ENCODE peak calls at places on chromosome 14, in eight cellular contexts. D is HFFc6; B is activated CD4-positive, alpha-beta T cell treated with anti-CD3 and anti-CD28 coated beads, Interleukin-2, amount 50 U/mL, for 4 hours; V is HFF-Myc; T is stimulated activated CD4-positive, alpha-beta T cell treated with anti-CD3 and anti-CD28 coated beads, Interleukin-15, amount 100 ng/mL, for 24 hours; K is NCI-H1092; Z is CD4-positive, CD25-positive, alpha-beta regulatory T cell; R is fibroblast of the aortic adventitia. L is an unnamed sample.

GRCh38 chr14:101780390-101780789 is 18.9 kb downstream of the PPP2R5C start:
- DNase-seq in B (no peak), D (no peak), R (no peak), V (no peak), T (no peak), K (no peak), Z (no peak), L (peak)

GRCh38 chr14:103552011-103552797 is 10.3 kb downstream of the BAG5 start:
- DNase-seq in R (peak), B (no peak), Z (no peak), V (no peak), K (no peak), T (no peak), D (peak), L (no peak)

GRCh38 chr14:105616802-105617192 is 90.4 kb downstream of the TMEM121 start:
- DNase-seq in K (no peak), T (no peak), Z (no peak), D (no peak), V (no peak), B (no peak), R (no peak), L (no peak)

GRCh38 chr14:54589076-54589475 is 22.1 kb downstream of the SAMD4A start:
- DNase-seq in Z (no peak), D (no peak), V (no peak), K (no peak), B (no peak), T (no peak), R (no peak), L (no peak)

GRCh38 chr14:83559721-83560120 is 1970.2 kb upstream of the FLRT2 start:
- DNase-seq in Z (no peak), T (no peak), D (peak), V (no peak), R (no peak), K (no peak), B (no peak), L (no peak)

GRCh38 chr14:66508846-66509621 is 1.1 kb downstream of the GPHN start:
- DNase-seq in D (peak), V (no peak), Z (peak), K (peak), R (peak), T (peak), B (peak), L (peak)

GRCh38 chr14:35821546-35822411 is 4.4 kb upstream of the BRMS1L start:
- DNase-seq in V (peak), Z (peak), B (no peak), R (peak), K (no peak), T (peak), D (peak), L (no peak)

GRCh38 chr14:88669346-88669745 is 106.5 kb downstream of the ZC3H14 start:
- DNase-seq in T (no peak), D (no peak), B (no peak), K (no peak), R (no peak), V (no peak), Z (no peak), L (peak)

GRCh38 chr14:101200650-101201516 is 297.4 kb upstream of the RTL1 start:
- DNase-seq in R (no peak), T (no peak), V (no peak), K (no peak), B (no peak), D (no peak), Z (no peak), L (peak)

GRCh38 chr14:21219561-21220111 is 49.6 kb downstream of the HNRNPC start:
- DNase-seq in D (peak), B (no peak), T (no peak), V (peak), Z (no peak), R (no peak), K (no peak), L (no peak)

GRCh38 chr14:23555882-23556699 is at the start of gene THTPA:
- DNase-seq in Z (peak), K (peak), T (peak), R (peak), V (peak), B (peak), D (peak), L (peak)

GRCh38 chr14:106224694-106224971 is 698.2 kb downstream of the TMEM121 start:
- DNase-seq in T (peak), V (no peak), K (no peak), Z (no peak), D (no peak), R (no peak), B (no peak), L (no peak)

GRCh38 chr14:89282191-89282590 is 134.8 kb downstream of the FOXN3 start:
- DNase-seq in D (no peak), R (no peak), K (no peak), T (no peak), V (no peak), B (no peak), Z (no peak), L (no peak)

GRCh38 chr14:69880051-69880487 is 853 bp downstream of the SMOC1 start:
- DNase-seq in K (no peak), V (no peak), D (no peak), T (no peak), Z (no peak), R (no peak), B (no peak), L (peak)

GRCh38 chr14:28629328-28630004 is 137.1 kb upstream of the FOXG1 start:
- DNase-seq in B (no peak), D (no peak), Z (no peak), K (no peak), R (no peak), T (no peak), V (no peak), L (no peak)

GRCh38 chr14:59845245-59845644 is 25.3 kb downstream of the RTN1 start:
- DNase-seq in T (no peak), K (no peak), D (no peak), Z (no peak), B (no peak), V (no peak), R (no peak), L (no peak)

GRCh38 chr14:67187210-67187609 is 2.0 kb upstream of the GARIN2 start:
- DNase-seq in K (no peak), T (no peak), V (peak), Z (no peak), B (no peak), D (peak), R (peak), L (no peak)

GRCh38 chr14:90383731-90384542 is 12.9 kb upstream of the CALM1 start:
- DNase-seq in Z (peak), R (peak), B (peak), K (peak), D (peak), T (peak), V (no peak), L (peak)

GRCh38 chr14:93926873-93927571 is at the start of gene FAM181A:
- DNase-seq in D (no peak), T (no peak), R (no peak), B (no peak), K (no peak), V (no peak), Z (no peak), L (no peak)

GRCh38 chr14:90060965-90061848 is 587 bp upstream of the KCNK13 start:
- DNase-seq in Z (peak), K (no peak), R (no peak), T (peak), V (no peak), B (no peak), D (no peak), L (peak)

GRCh38 chr14:53011053-53011462 is 60.2 kb upstream of the FERMT2 start:
- DNase-seq in T (no peak), V (peak), R (peak), B (no peak), D (peak), K (no peak), Z (no peak), L (peak)

GRCh38 chr14:105385698-105386365 is 12.5 kb upstream of the TEX22 start:
- DNase-seq in D (no peak), B (no peak), K (no peak), R (no peak), Z (no peak), T (no peak), V (no peak), L (no peak)

GRCh38 chr14:78519863-78520262 is 349.7 kb downstream of the NRXN3 start:
- DNase-seq in Z (peak), V (peak), B (no peak), R (peak), T (peak), K (no peak), D (no peak), L (peak)

GRCh38 chr14:61568572-61569011 is 126.7 kb upstream of the HIF1A start:
- DNase-seq in R (no peak), V (no peak), B (peak), K (no peak), D (no peak), T (peak), Z (peak), L (peak)

GRCh38 chr14:32785585-32785984 is 153.1 kb upstream of the NPAS3 start:
- DNase-seq in V (no peak), T (no peak), Z (no peak), R (no peak), K (no peak), D (no peak), B (no peak), L (no peak)

GRCh38 chr14:103569436-103569835 is 6.7 kb downstream of the COA8 start:
- DNase-seq in Z (no peak), B (no peak), R (no peak), V (no peak), T (no peak), K (no peak), D (no peak), L (no peak)

GRCh38 chr14:80959448-80960006 is 4.1 kb downstream of the TSHR start:
- DNase-seq in Z (peak), R (no peak), V (no peak), K (peak), D (no peak), T (peak), B (peak), L (no peak)

GRCh38 chr14:94423465-94424056 is 29.0 kb downstream of the SERPINA11 start:
- DNase-seq in Z (peak), D (peak), B (peak), R (peak), V (peak), K (peak), T (peak), L (peak)

GRCh38 chr14:68627868-68628604 is 164.8 kb downstream of the ZFP36L1 start:
- DNase-seq in B (peak), Z (peak), R (no peak), V (no peak), T (peak), D (no peak), K (no peak), L (peak)

L was measured in endodermal cell.